ENCODE peak calls at places on chromosome 14, in four cellular contexts. S, H, E and O are unnamed samples.

GRCh38 chr14:21308479-21309237 is 28.8 kb downstream of the RPGRIP1 start:
- DNase-seq in H (peak), E (peak), S (peak), O (peak)

GRCh38 chr14:105389534-105389933 is 8.8 kb upstream of the TEX22 start:
- DNase-seq in E (no peak), H (no peak), S (no peak), O (no peak)

GRCh38 chr14:36931796-36932195 is 240.6 kb downstream of the SLC25A21 start:
- DNase-seq in E (no peak), S (no peak), H (no peak), O (no peak)

GRCh38 chr14:94517248-94517640 is 8.0 kb upstream of the SERPINA12 start:
- DNase-seq in S (no peak), H (no peak), E (no peak), O (no peak)

GRCh38 chr14:31084385-31084784 is 58.2 kb upstream of the STRN3 start:
- DNase-seq in E (no peak), S (no peak), H (no peak), O (no peak)

GRCh38 chr14:69010632-69011031 is 31.5 kb upstream of the ACTN1 start:
- DNase-seq in H (no peak), S (no peak), E (no peak), O (no peak)

GRCh38 chr14:64649383-64649998 is 54.7 kb upstream of the PLEKHG3 start:
- DNase-seq in S (peak), E (no peak), H (no peak), O (no peak)

GRCh38 chr14:32469388-32470160 is 140.5 kb downstream of the AKAP6 start:
- DNase-seq in S (no peak), H (no peak), E (no peak), O (no peak)

GRCh38 chr14:81221579-81222102 is 882 bp upstream of the GTF2A1 start:
- DNase-seq in H (no peak), E (no peak), S (peak), O (peak)

DNA sequence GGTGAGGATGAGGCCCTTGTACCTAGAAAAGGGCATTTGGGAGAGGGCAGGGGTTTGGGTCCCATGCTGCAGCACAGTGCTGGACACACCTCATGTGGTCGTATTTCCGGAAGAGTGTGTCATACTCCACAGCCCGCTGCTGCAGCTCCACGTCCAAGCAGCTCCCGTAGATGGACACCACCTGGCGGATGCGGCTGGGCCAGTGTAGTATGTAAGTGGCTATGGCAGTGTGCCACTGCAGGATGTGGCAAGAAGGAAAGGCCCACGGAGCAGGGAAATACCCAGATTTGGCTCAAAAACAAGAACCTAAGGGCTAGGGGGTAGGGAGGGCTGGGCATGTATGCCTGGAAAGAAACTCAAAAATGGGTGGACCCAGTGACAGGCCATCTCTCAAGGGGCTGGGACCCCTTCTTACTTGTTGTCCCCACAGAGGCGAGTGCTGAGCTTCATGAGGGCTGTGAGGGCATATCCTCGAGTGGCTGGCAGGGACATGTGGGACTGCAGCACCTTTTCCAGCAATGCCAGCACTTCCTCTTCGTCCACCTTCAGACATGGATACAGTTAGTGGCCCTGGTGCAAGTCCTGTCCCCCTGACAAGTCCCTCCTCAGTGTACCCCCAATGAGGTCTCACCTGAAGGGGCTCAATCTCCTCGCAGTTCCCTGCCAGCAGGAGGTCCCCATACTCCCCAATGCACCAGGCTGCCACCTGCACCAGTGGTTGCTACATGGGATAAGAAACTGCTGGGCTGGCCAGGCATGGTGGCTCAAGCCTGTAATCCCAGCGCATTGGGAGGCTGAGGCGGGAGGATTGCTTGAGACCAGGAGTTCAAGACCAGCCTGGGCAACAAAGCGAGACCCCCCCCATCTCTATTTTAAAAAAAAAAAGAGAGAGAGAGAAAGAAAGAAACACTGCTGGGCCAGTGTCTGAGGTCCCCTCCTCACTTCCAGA is 5.4 kb downstream of the AP1G2 start:
- DNase-seq in H (no peak), S (no peak), E (no peak), O (no peak)
- H3K27ac ChIP-seq in H (peak), S (no peak), E (no peak), O (no peak)

GRCh38 chr14:76313303-76313702 is 62.6 kb upstream of the ESRRB start:
- DNase-seq in H (no peak), E (no peak), S (no peak), O (no peak)

GRCh38 chr14:76312821-76313220 is 63.1 kb upstream of the ESRRB start:
- DNase-seq in H (no peak), S (no peak), E (no peak), O (no peak)

GRCh38 chr14:76311410-76311758 is 64.6 kb upstream of the ESRRB start:
- DNase-seq in E (no peak), H (no peak), S (no peak), O (no peak)

GRCh38 chr14:76314521-76314951 is 61.4 kb upstream of the ESRRB start:
- DNase-seq in S (no peak), H (no peak), E (no peak), O (no peak)

GRCh38 chr14:76313861-76314260 is 62.1 kb upstream of the ESRRB start:
- DNase-seq in H (no peak), S (no peak), E (no peak), O (no peak)
- H3K27ac ChIP-seq in H (no peak), S (no peak), E (no peak), O (no peak)

GRCh38 chr14:90674716-90675115 is 141.5 kb downstream of the TTC7B start:
- DNase-seq in E (no peak), H (no peak), S (no peak), O (no peak)
- H3K27ac ChIP-seq in E (peak), H (peak), S (no peak), O (peak)

DNA sequence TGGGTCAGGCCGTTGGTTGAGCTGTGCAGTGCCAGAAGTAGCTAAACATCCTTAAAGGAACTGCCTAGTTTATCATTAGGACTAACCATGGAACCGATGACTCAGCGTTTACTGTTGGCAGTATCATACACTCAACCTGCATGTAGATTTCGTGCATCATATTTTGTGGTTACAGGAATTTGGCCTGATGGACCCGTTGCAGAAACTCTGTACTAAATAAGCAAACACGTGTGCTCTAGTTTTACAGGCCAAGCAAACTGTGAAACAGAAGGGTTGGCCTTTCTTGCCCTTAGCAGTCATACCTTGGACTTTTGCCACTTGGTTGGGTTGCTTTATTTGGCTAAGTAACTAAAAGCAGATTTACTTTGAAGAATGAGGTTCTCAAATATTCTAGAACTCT is 35.6 kb downstream of the DGLUCY start:
- DNase-seq in E (no peak), H (no peak), S (peak), O (no peak)
- H3K27ac ChIP-seq in E (peak), H (peak), S (no peak), O (no peak)

GRCh38 chr14:54881761-54882401 is 20.7 kb downstream of the GCH1 start:
- DNase-seq in H (no peak), S (peak), E (no peak), O (no peak)
- H3K27ac ChIP-seq in H (peak), S (no peak), E (peak), O (peak)

DNA sequence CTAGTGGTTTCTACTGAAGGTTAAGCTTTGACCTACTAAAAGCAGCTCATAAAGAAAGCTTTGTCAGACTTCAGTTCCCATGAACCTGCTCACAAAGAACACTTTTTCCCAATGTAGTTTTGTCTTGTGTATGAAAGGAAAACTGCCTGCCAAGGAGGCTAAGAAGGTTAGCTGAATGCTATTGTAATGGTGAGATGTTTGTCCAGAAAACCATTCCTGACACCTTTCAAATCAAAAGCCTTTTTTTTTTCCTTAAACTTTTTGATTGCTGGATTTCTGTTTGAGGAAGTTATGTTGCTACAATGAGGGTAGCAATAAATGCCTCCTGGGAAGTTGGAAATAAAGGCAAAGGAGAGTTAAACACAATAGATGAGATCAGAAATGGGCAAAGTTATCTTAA is 27.3 kb downstream of the TECPR2 start:
- DNase-seq in S (no peak), H (no peak), E (no peak), O (no peak)
- H3K27ac ChIP-seq in S (no peak), H (peak), E (no peak), O (peak)